ENCODE peak calls at places on chromosomes 11 and 22, in six cellular contexts. M is tibial artery; S is Calu3; C is sigmoid colon; Y is left ventricle myocardium inferior; V is activated CD8-positive, alpha-beta T cell treated with anti-CD3 and anti-CD28 coated beads for 36 hours. P is an unnamed sample.

GRCh38 chr11:64164392-64165312 is 1.3 kb downstream of the MACROD1 start:
- DNase-seq in S (no peak), V (no peak), C (no peak), M (no peak), Y (peak), P (no peak)

GRCh38 chr11:22466809-22467208 is 128.6 kb downstream of the SLC17A6 start:
- DNase-seq in Y (no peak), V (no peak), C (no peak), S (no peak), M (no peak), P (no peak)

GRCh38 chr11:96464695-96465307 is 75.0 kb downstream of the JRKL start:
- DNase-seq in V (no peak), Y (no peak), S (no peak), M (no peak), C (no peak), P (no peak)

GRCh38 chr11:2536440-2536989 is 91.7 kb downstream of the KCNQ1 start:
- DNase-seq in C (peak), V (no peak), S (no peak), M (peak), Y (no peak), P (no peak)

GRCh38 chr22:24593810-24594568 is 1.1 kb upstream of the LRRC75B start:
- DNase-seq in C (no peak), V (no peak), Y (no peak), M (no peak), S (no peak), P (no peak)

GRCh38 chr22:43230983-43231723 is 44.2 kb upstream of the TTLL12 start:
- DNase-seq in S (peak), C (no peak), V (peak), M (no peak), Y (peak), P (no peak)

GRCh38 chr11:105881027-105881426 is 141.0 kb downstream of the MSANTD4 start:
- DNase-seq in V (no peak), M (no peak), C (no peak), S (no peak), Y (no peak), P (no peak)

GRCh38 chr11:118142809-118143208 is 9.8 kb downstream of the SCN4B start:
- DNase-seq in V (peak), M (no peak), Y (no peak), S (no peak), C (peak), P (no peak)

GRCh38 chr11:8442301-8442700 is 151.7 kb downstream of the STK33 start:
- DNase-seq in Y (no peak), S (no peak), M (no peak), V (no peak), C (no peak), P (no peak)

GRCh38 chr11:10387209-10388083 is 67.6 kb upstream of the AMPD3 start:
- DNase-seq in M (peak), Y (peak), S (no peak), V (no peak), C (peak), P (peak)

GRCh38 chr11:117870176-117870952 is 6.1 kb downstream of the FXYD6 start:
- DNase-seq in C (no peak), Y (no peak), M (no peak), V (no peak), S (peak), P (no peak)

GRCh38 chr11:121671276-121672168 is 218.8 kb upstream of the SORL1-AS1 start:
- DNase-seq in S (no peak), M (no peak), Y (no peak), C (no peak), V (no peak), P (no peak)

GRCh38 chr22:18096823-18097222 is 13.8 kb upstream of the TUBA8 start:
- DNase-seq in Y (no peak), C (no peak), S (no peak), M (no peak), V (peak), P (no peak)

GRCh38 chr11:11569936-11570491 is 51.8 kb downstream of the GALNT18 start:
- DNase-seq in Y (peak), M (peak), V (no peak), C (peak), S (no peak), P (no peak)

GRCh38 chr11:84922212-84922805 is 704.8 kb downstream of the DLG2 start:
- DNase-seq in Y (no peak), S (no peak), M (no peak), C (no peak), V (no peak), P (no peak)

GRCh38 chr11:9982127-9982795 is 311.8 kb downstream of the SBF2 start:
- DNase-seq in M (no peak), C (no peak), V (no peak), Y (no peak), S (no peak), P (no peak)

GRCh38 chr11:15770798-15771414 is 585.4 kb downstream of the SOX6 start:
- DNase-seq in Y (peak), C (no peak), S (peak), V (peak), M (no peak), P (no peak)
- TF ChIP-seq CTCF in Y (peak), C (no peak), S (no peak), V (peak), M (peak), P (peak)

GRCh38 chr11:67440229-67441081 is 2.8 kb downstream of the CORO1B start:
- DNase-seq in V (no peak), M (no peak), Y (no peak), C (no peak), S (no peak), P (no peak)

GRCh38 chr11:67441082-67441683 is 2.1 kb downstream of the CORO1B start:
- DNase-seq in Y (no peak), M (no peak), C (no peak), V (no peak), S (no peak), P (no peak)

GRCh38 chr11:67441731-67442401 is 1.4 kb downstream of the CORO1B start:
- DNase-seq in C (no peak), Y (no peak), V (no peak), S (no peak), M (peak), P (no peak)

GRCh38 chr11:67438121-67438902 is 830 bp upstream of the PTPRCAP start:
- DNase-seq in M (no peak), V (peak), C (no peak), Y (no peak), S (no peak), P (no peak)

DNA sequence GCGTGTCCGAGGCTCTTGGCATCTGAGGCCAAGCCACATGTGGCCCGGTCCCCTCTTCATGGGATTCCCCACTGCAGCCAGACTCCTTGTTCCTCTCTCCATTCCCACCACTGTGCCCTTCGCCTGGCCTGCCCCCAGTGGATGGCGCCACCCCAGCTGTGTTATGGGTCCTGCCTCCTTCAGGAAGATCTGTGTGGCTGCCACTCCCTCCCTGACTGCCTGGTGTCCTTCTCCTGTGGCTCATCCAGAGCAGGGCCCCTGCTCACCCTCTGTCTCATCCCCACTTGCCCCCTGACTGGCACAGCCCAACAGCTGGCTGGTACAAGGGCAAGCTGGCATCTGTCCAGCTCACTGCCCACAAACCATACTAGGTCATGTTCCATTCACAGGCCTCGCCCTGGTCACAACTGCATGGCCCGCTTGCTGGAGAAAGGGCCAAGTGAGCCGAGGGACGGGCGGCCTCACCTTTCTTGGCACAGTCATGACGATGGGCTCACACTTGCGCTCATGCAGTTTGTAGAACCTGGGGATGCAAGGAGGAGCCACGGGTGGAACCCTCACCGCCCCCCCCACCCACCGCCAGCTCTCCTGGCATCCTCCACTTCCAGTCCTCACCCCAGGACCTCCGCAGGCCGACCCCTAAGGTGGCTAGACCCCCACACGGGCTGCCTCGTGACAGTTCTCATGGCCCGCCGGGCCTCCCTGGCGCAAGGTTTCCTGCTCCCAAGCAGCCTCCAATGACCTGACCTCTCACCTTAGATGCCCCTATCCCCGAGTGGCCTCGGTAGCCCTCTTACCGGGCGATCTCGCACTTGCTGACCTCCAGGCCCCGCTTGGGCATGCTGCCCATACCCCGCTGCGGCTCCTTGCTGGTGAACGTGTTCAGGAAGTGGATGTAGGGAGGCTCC is 2.1 kb upstream of the PTPRCAP start:
- DNase-seq in V (peak), Y (no peak), M (peak), S (peak), C (no peak), P (no peak)
- TF ChIP-seq CTCF in V (peak), Y (no peak), M (no peak), S (no peak), C (no peak), P (peak)

GRCh38 chr11:128891912-128892398 is 799 bp downstream of the KCNJ5 start:
- DNase-seq in M (no peak), S (no peak), C (peak), V (no peak), Y (no peak), P (no peak)
- TF ChIP-seq CTCF in M (no peak), S (no peak), C (no peak), V (no peak), Y (no peak), P (no peak)

DNA sequence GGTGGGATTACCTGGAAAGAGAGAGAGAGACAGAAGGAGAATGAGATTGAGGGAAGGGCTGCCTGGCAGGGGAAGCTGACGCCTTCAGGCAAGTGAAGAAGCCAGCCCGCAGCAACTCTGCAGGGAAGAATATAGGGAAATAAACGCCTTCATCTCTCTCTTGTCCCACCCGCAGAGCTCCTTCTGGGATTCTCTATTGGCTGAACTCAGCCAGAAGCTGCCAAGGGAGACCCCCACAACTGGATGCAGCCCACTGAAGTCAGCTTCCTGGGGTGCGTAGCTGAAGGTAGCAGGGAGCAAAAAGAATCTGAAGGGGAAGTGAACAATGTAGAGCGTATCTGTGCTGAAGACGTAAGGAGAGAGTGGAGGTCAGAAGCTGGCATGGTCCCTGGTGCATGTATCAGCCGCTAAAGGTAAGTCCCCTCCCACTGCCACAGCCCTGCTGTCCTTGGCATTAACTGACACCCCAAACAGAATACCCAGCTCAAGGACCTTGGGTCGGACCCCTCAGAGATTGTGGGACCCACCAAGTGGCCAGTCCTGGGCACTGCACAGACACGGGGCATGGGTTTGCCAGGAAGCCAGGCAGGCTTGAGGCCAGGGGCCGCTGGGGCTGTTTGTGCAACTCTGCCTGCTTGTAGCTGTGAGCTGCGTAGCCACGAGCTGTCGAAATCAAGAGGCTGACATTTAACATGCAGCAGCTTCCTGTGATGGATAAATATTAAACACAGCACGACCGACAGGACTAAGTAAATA is 469.9 kb downstream of the MN1 start:
- DNase-seq in M (peak), Y (peak), C (peak), S (peak), V (peak), P (peak)
- TF ChIP-seq CTCF in M (peak), Y (peak), C (peak), S (peak), V (no peak), P (peak)